ENCODE peak calls at places on chromosomes 13 and 19, in ten cellular contexts. D is fibroblast of lung, G is foreskin fibroblast, Q is HFFc6, M is hepatocyte, S is left ventricle myocardium inferior, N is brain microvascular endothelial cell, F is AG04450, A is uterus, X is IMR-90. Y is an unnamed sample.

GRCh38 chr19:51971624-51972023 is 15.0 kb downstream of the ZNF350 start:
- DNase-seq in D (peak), G (no peak), Q (no peak), M (no peak), S (no peak), N (no peak), F (no peak), A (no peak), X (peak), Y (no peak)

GRCh38 chr19:35942235-35942634 is 6.1 kb downstream of the LRFN3 start:
- DNase-seq in D (no peak), G (no peak), Q (no peak), M (no peak), S (no peak), N (no peak), F (no peak), A (no peak), X (no peak), Y (no peak)

GRCh38 chr19:11420894-11421606 is 1.9 kb upstream of the RGL3 start:
- DNase-seq in D (no peak), G (no peak), Q (no peak), M (peak), S (peak), N (no peak), F (no peak), A (no peak), X (no peak), Y (no peak)

GRCh38 chr19:17655751-17656480 is 32.2 kb downstream of the UNC13A start:
- DNase-seq in D (no peak), G (no peak), Q (no peak), M (no peak), S (no peak), N (no peak), F (no peak), A (no peak), X (no peak), Y (no peak)

GRCh38 chr13:114144606-114145244 is 12.3 kb upstream of the RASA3 start:
- DNase-seq in D (no peak), G (no peak), Q (no peak), M (no peak), S (no peak), N (no peak), F (no peak), A (no peak), X (no peak), Y (no peak)

GRCh38 chr19:7866399-7867091 is 7.6 kb downstream of the PRR36 start:
- DNase-seq in D (no peak), G (no peak), Q (no peak), M (no peak), S (no peak), N (no peak), F (no peak), A (no peak), X (no peak), Y (no peak)

GRCh38 chr13:44088911-44089851 is 209.5 kb downstream of the LACC1 start:
- DNase-seq in D (no peak), G (no peak), Q (peak), M (no peak), S (no peak), N (no peak), F (no peak), A (no peak), X (no peak), Y (no peak)

GRCh38 chr19:30362156-30362754 is 9.9 kb upstream of the ZNF536 start:
- DNase-seq in D (no peak), G (no peak), Q (no peak), M (no peak), S (no peak), N (no peak), F (no peak), A (no peak), X (no peak), Y (no peak)

GRCh38 chr13:29868581-29868980 is 18.2 kb upstream of the UBL3 start:
- DNase-seq in D (no peak), G (no peak), Q (no peak), M (no peak), S (no peak), N (no peak), F (no peak), A (no peak), X (no peak), Y (no peak)

GRCh38 chr19:46014534-46014933 is 8.3 kb downstream of the PGLYRP1 start:
- DNase-seq in D (no peak), G (no peak), Q (no peak), M (no peak), S (no peak), N (no peak), F (no peak), A (no peak), X (no peak), Y (no peak)

GRCh38 chr19:46016426-46017094 is 6.3 kb downstream of the PGLYRP1 start:
- DNase-seq in D (peak), G (peak), Q (peak), M (peak), S (peak), N (peak), F (peak), A (peak), X (peak), Y (peak)

GRCh38 chr19:46017095-46017429 is 5.8 kb downstream of the PGLYRP1 start:
- DNase-seq in D (no peak), G (no peak), Q (no peak), M (no peak), S (no peak), N (no peak), F (no peak), A (no peak), X (no peak), Y (no peak)

GRCh38 chr19:46015961-46016425 is 6.9 kb downstream of the PGLYRP1 start:
- DNase-seq in D (no peak), G (no peak), Q (no peak), M (no peak), S (no peak), N (no peak), F (no peak), A (no peak), X (no peak), Y (no peak)

GRCh38 chr19:46015080-46015960 is 7.5 kb downstream of the PGLYRP1 start:
- DNase-seq in D (peak), G (no peak), Q (no peak), M (peak), S (peak), N (no peak), F (no peak), A (peak), X (no peak), Y (no peak)
- TF ChIP-seq CTCF in D (no peak), G (no peak), Q (no peak), M (no peak), S (no peak), N (no peak), F (no peak), A (no peak), X (no peak), Y (no peak)

GRCh38 chr19:49417090-49417489 is 6.2 kb downstream of the PTH2 start:
- DNase-seq in D (no peak), G (no peak), Q (no peak), M (no peak), S (no peak), N (no peak), F (no peak), A (no peak), X (no peak), Y (no peak)
- TF ChIP-seq CTCF in D (no peak), G (no peak), Q (no peak), M (no peak), S (no peak), N (no peak), F (no peak), A (no peak), X (no peak), Y (no peak)

DNA sequence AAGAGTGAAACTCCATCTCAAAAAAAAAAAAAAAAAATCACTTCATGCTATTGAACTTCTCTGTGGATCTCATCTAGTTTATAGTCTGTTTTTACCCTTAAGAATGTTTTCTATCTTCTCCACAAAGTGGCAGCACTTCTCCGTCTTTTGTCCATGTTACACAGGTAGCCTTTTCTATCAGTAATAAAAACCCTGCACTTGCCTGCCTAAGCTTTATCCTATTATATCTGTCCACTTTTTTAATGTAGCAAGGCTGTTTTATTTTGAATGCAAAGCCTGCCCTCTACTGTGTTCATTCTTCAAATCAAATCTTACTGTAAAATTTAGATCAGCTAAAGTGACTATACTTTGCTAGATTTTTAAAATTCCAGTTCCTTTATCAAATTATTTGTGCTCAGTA is 124.0 kb downstream of the STOML3 start:
- DNase-seq in D (no peak), G (no peak), Q (no peak), M (no peak), S (no peak), N (no peak), F (no peak), A (no peak), X (no peak), Y (no peak)
- TF ChIP-seq CTCF in D (no peak), G (no peak), Q (no peak), M (peak), S (no peak), N (no peak), F (no peak), A (no peak), X (no peak), Y (no peak)

DNA sequence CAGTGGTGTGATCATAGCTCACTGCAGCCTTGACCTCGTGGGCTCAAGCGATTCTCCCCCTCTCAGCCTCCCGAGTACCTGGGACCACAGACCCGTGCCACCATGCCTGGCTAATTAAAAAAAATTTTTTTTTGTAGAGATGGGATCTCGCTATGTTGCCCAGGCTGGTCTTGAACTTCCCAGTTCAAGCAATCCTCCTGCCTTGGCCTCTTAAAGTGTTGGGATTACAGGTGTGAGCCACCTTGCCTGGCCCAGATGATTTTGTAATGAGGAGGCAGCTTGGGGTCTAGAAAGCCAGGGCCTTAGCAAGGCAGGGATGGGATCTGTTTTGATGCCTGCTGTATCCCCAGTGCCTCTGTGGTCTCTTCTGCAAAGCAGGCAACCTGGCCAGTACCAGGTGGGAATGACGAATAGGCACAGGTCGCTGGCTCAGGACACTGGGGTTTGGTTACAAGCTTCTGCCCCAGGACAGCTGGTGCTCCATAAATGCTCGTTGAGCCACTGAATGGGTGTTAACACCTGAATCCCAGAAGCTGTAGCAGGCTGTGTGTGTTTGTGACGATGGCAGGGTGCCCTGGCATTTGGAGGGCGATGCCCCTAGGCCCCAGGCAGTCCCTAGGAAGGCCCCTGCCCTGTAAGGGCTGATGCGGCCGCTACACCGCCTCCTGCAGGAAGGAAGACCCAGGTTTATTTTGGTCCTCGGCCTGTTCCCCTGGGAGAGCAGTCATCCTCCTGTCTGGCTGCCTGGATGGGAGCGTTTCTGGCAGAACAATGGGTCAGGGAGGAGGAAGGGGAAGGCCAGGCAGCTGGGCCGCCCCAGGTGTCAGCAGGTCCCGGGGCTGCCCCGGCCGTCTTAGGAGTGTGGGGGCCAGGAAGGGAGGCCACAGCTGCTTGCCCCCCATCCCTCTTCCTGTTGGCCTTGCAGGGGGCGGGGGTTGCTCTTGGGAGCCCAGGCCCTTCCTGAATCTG is 8.6 kb downstream of the TNFAIP8L1 start:
- DNase-seq in D (no peak), G (no peak), Q (no peak), M (no peak), S (peak), N (peak), F (no peak), A (peak), X (no peak), Y (no peak)
- TF ChIP-seq CTCF in D (no peak), G (no peak), Q (peak), M (no peak), S (peak), N (peak), F (no peak), A (no peak), X (no peak), Y (no peak)

GRCh38 chr19:3463959-3464796 is 16.1 kb downstream of the SMIM24 start:
- DNase-seq in D (no peak), G (no peak), Q (no peak), M (no peak), S (no peak), N (no peak), F (no peak), A (no peak), X (no peak), Y (no peak)

GRCh38 chr19:3464797-3465235 is 15.5 kb downstream of the SMIM24 start:
- DNase-seq in D (no peak), G (no peak), Q (no peak), M (no peak), S (no peak), N (no peak), F (no peak), A (no peak), X (no peak), Y (no peak)

GRCh38 chr19:3465552-3465951 is 14.8 kb downstream of the SMIM24 start:
- DNase-seq in D (no peak), G (no peak), Q (no peak), M (no peak), S (no peak), N (no peak), F (no peak), A (no peak), X (no peak), Y (no peak)

GRCh38 chr19:3459965-3460582 is 20.3 kb downstream of the SMIM24 start:
- DNase-seq in D (no peak), G (no peak), Q (no peak), M (no peak), S (no peak), N (no peak), F (no peak), A (no peak), X (no peak), Y (no peak)

DNA sequence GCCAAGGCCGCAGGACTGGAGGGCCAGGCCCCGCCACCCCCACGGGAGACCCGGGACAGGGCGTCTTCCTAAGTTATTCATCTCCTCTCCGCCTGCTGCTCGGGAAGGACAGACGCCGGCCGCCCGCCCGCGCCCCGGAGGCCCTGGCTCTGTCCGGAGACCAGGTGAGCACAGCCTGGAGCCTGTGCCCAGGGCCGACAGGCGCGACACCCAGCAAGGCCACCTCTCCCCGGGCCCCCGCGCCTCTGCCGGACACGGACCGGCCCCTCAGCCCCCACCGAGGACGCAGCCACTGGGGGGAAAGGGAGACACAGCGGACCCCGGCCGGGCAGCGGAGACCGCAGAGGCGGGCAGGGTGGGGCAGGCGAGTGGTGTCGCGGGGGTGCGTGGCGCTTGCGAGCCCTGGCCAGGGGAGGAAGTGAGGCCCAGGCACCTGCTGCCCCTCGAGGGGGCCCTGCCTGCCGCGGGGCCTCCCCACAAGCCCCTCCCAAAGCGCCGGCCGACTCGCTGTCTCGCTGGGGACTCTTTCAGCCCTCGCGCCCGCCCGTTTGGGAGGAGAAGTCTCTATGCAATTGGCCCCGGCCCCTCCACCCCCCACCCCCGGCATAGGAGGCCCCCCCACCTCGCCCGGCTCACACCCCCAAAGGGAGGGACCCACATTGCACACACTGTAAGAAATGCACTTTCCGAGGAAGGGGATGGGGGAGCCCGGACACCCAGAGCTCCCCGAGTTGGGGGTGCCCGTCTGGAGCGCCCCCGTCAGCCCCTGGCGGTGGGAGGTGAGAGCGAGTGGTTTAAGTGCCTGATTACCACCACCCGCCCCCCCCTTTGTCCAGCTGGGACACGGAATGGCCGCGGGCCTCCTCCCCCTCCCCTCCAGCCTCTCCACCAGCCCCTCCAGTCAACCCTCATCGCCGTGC is 17.0 kb downstream of the SMIM24 start:
- DNase-seq in D (no peak), G (no peak), Q (no peak), M (peak), S (no peak), N (no peak), F (no peak), A (no peak), X (no peak), Y (no peak)
- TF ChIP-seq CTCF in D (no peak), G (no peak), Q (no peak), M (no peak), S (no peak), N (peak), F (no peak), A (no peak), X (no peak), Y (no peak)

GRCh38 chr19:41889896-41890295 is 6.9 kb downstream of the ARHGEF1 start:
- DNase-seq in D (no peak), G (no peak), Q (no peak), M (no peak), S (no peak), N (no peak), F (no peak), A (no peak), X (no peak), Y (no peak)

GRCh38 chr19:41883821-41884733 is 1.1 kb downstream of the ARHGEF1 start:
- DNase-seq in D (peak), G (peak), Q (peak), M (peak), S (peak), N (peak), F (peak), A (peak), X (peak), Y (peak)

GRCh38 chr19:41888926-41889325 is 5.9 kb downstream of the ARHGEF1 start:
- DNase-seq in D (no peak), G (no peak), Q (no peak), M (no peak), S (no peak), N (no peak), F (no peak), A (no peak), X (no peak), Y (no peak)

GRCh38 chr19:41886761-41887710 is 4.1 kb downstream of the ARHGEF1 start:
- DNase-seq in D (no peak), G (no peak), Q (no peak), M (no peak), S (no peak), N (no peak), F (no peak), A (no peak), X (no peak), Y (no peak)

DNA sequence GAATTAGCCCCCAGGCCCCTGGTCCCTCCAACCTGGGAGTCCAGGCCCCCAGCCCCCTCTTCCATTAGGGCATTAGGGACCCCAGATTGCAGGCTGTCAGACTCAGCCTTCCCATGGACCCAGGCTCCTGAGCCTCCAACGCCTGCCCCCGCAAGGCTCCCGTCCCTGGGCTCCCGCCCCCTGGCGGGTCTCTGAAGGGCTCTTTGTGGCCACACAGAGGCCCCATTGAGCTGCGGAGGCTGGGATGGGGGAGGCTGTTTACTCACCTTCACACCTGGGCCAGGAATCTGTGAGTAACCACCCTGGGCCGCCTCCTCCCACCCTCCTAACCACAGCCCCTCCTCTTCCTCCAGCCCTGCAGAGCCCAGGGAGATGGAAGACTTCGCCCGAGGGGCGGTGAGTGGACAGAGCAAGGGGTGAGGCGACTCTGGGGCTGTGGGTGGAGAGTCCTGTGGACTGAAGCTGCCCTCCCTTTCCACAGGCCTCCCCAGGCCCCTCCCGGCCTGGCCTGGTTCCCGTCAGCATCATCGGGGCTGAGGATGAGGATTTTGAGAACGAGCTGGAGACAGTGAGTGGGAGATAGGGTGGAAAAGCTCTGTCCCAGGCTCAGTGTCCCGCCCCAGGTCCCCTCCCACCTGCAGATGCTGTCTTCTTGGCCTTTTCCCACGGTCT is 4.9 kb downstream of the ARHGEF1 start:
- DNase-seq in D (peak), G (no peak), Q (peak), M (peak), S (no peak), N (no peak), F (no peak), A (no peak), X (peak), Y (no peak)
- TF ChIP-seq CTCF in D (no peak), G (no peak), Q (peak), M (peak), S (no peak), N (peak), F (no peak), A (no peak), X (no peak), Y (no peak)

GRCh38 chr19:47322048-47322447 is 9.9 kb upstream of the C5AR2 start:
- DNase-seq in D (no peak), G (no peak), Q (no peak), M (no peak), S (no peak), N (no peak), F (no peak), A (no peak), X (no peak), Y (no peak)
- TF ChIP-seq CTCF in D (no peak), G (no peak), Q (no peak), M (no peak), S (no peak), N (no peak), F (no peak), A (no peak), X (no peak), Y (no peak)

DNA sequence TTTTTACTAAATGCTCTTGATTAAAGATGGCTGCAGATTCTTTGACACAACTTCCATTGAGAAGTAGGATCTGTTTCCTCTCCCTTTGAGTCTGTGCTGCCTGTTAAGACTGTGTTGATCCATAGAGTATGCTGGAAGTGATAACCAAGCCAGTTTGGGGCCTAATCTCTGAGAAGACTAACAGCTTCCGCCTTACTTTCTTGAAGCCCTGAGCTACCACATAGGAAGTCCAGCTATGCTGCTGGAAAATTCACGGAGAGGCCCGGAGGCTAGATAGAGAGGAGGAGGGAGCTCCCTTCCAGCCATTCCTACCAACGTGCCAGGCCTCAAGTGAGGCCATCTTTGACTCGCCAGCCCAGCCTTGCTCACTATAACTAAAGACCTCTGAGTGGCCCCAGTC is 12.5 kb downstream of the RAP2A start:
- DNase-seq in D (no peak), G (no peak), Q (no peak), M (no peak), S (no peak), N (no peak), F (no peak), A (no peak), X (no peak), Y (no peak)
- TF ChIP-seq CTCF in D (no peak), G (no peak), Q (no peak), M (no peak), S (no peak), N (no peak), F (no peak), A (no peak), X (no peak), Y (no peak)

Y was measured in AG09319.